ENCODE peak calls at places on chromosomes 3 and 15, in seven cellular contexts. T is substantia nigra, H is PC-3, N is epithelial cell of prostate, W is WERI-Rb-1, D is body of pancreas, E is RWPE1. L is an unnamed sample.

GRCh38 chr3:4571690-4572334 is 78.7 kb downstream of the ITPR1 start:
- DNase-seq in E (no peak), W (no peak), D (no peak), T (no peak), H (peak; percentile 32), N (no peak), L (no peak)

GRCh38 chr15:52360229-52361203 is 64.9 kb upstream of the MYO5C start:
- DNase-seq in E (no peak), D (no peak), N (no peak), W (peak; percentile 14), H (peak; percentile 40), T (no peak), L (no peak)

GRCh38 chr3:151076626-151077025 is 8.8 kb upstream of the MED12L start:
- DNase-seq in E (no peak), H (no peak), W (no peak), N (no peak), T (no peak), D (no peak), L (no peak)

GRCh38 chr3:73499787-73500186 is 125.0 kb downstream of the PDZRN3 start:
- DNase-seq in W (no peak), T (no peak), E (no peak), H (no peak), D (no peak), N (no peak), L (no peak)

GRCh38 chr3:181326637-181327223 is 337.2 kb upstream of the DNAJC19 start:
- DNase-seq in W (no peak), E (peak; percentile 52), N (no peak), H (peak; percentile 51), T (no peak), D (no peak), L (no peak)

GRCh38 chr3:179018808-179019207 is 52.8 kb downstream of the ZMAT3 start:
- DNase-seq in W (no peak), E (no peak), N (no peak), T (no peak), H (no peak), D (no peak), L (no peak)

GRCh38 chr3:25493786-25494185 is 65.7 kb downstream of the RARB start:
- DNase-seq in T (no peak), W (no peak), E (no peak), H (peak; percentile 7), D (no peak), N (no peak), L (no peak)

GRCh38 chr3:50587806-50588758 is 18.8 kb downstream of the HEMK1 start:
- DNase-seq in D (no peak), E (no peak), H (no peak), W (no peak), N (no peak), T (no peak), L (no peak)

GRCh38 chr3:82390868-82391267 is 629.4 kb upstream of the GBE1 start:
- DNase-seq in N (no peak), E (no peak), H (no peak), D (no peak), T (no peak), W (no peak), L (no peak)

GRCh38 chr3:142940000-142940399 is 23.5 kb downstream of the PAQR9 start:
- DNase-seq in T (no peak), W (no peak), H (no peak), E (no peak), D (no peak), N (no peak), L (no peak)

GRCh38 chr15:57516327-57517026 is 75.2 kb upstream of the MYZAP start:
- DNase-seq in N (no peak), T (no peak), E (no peak), W (no peak), D (no peak), H (no peak), L (no peak)

GRCh38 chr3:128383316-128384235 is 83.1 kb downstream of the DNAJB8 start:
- DNase-seq in H (peak; percentile 90), D (peak; percentile 92), N (peak; percentile 8), W (no peak), E (peak; percentile 86), T (peak; percentile 3), L (peak; percentile 81)

GRCh38 chr3:159947220-159947619 is 41.4 kb upstream of the IL12A start:
- DNase-seq in E (no peak), N (no peak), W (no peak), D (no peak), H (no peak), T (no peak), L (no peak)

GRCh38 chr15:31169558-31169957 is 68.0 kb upstream of the TRPM1 start:
- DNase-seq in N (no peak), W (no peak), E (no peak), D (no peak), T (no peak), H (no peak), L (no peak)

GRCh38 chr3:195559723-195560409 is 16.7 kb upstream of the PPP1R2 start:
- DNase-seq in E (no peak), D (no peak), N (no peak), H (peak; percentile 78), W (no peak), T (no peak), L (no peak)

GRCh38 chr3:13318626-13319470 is 101.3 kb downstream of the NUP210 start:
- DNase-seq in H (no peak), D (no peak), T (no peak), E (no peak), W (no peak), N (no peak), L (no peak)

DNA sequence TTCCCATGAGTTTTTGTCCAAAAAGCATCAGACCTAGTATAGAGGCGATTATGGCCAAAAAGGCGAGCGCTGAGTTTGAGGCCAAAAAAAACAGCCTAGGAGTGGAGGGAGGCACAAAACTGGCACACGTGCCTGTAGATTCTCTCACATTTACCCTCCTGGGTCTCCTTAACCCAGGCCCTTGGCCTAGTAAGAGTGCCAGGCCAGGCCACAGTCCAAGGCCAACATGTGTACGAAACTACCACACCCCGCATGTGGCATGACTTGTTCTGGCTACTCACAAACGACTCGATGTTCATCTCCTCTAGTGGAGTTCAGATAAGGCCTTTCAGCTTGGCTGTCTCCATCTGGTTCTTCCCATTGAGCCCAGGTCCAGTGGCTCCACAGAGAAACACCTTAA is 62.9 kb downstream of the DUT start:
- DNase-seq in T (no peak), E (no peak), W (no peak), H (no peak), D (no peak), N (no peak), L (no peak)
- H3K27ac ChIP-seq in T (no peak overlapping the region), E (no peak overlapping the region), W (no peak overlapping the region), H (no peak overlapping the region), D (no peak overlapping the region), N (no peak overlapping the region), L (peak overlapping the region; percentile 53)

GRCh38 chr3:69180869-69181591 is 58.6 kb upstream of the LMOD3 start:
- DNase-seq in T (no peak), H (no peak), W (no peak), E (no peak), D (no peak), N (no peak), L (no peak)

GRCh38 chr3:69179740-69180372 is 57.5 kb upstream of the LMOD3 start:
- DNase-seq in E (no peak), N (no peak), D (no peak), W (no peak), H (no peak), T (no peak), L (no peak)

GRCh38 chr3:69178838-69179739 is 56.7 kb upstream of the LMOD3 start:
- DNase-seq in D (no peak), E (no peak), T (no peak), H (peak; percentile 69), W (no peak), N (no peak), L (no peak)

GRCh38 chr3:69181592-69182211 is 59.3 kb upstream of the LMOD3 start:
- DNase-seq in T (peak; percentile 46), E (no peak), D (no peak), H (peak; percentile 48), N (no peak), W (no peak), L (no peak)

GRCh38 chr3:69182588-69183299 is 60.3 kb upstream of the LMOD3 start:
- DNase-seq in D (no peak), W (no peak), E (no peak), N (no peak), H (no peak), T (no peak), L (no peak)
- H3K27ac ChIP-seq in D (no peak overlapping the region), W (no peak overlapping the region), E (no peak overlapping the region), N (peak overlapping the region; percentile 22), H (no peak overlapping the region), T (peak overlapping the region; percentile 90), L (no peak overlapping the region)

DNA sequence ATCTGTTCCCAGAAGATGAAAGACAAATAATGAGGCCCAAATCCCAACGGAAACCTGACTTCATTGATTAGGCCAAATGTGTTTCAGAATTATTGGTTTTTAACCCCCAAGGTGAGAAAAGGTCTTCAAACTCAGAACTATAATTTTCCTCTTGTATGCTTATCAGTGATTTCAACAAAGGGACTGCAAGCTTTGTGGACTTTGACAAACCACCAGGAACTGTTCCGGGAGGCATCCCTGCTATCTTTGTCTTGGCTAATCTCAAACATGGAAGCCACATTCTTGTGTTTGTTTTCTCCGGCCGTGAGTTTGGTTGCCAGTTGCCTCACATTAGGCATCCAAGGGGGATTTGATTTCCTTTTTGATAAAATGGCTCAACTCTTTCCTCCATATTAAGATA is 19.5 kb downstream of the ARHGEF3 start:
- DNase-seq in D (no peak), H (no peak), E (no peak), W (no peak), T (no peak), N (no peak), L (no peak)
- H3K27ac ChIP-seq in D (peak overlapping the region; percentile 85), H (no peak overlapping the region), E (no peak overlapping the region), W (no peak overlapping the region), T (no peak overlapping the region), N (peak overlapping the region; percentile 96), L (no peak overlapping the region)

GRCh38 chr3:69207036-69207435 is 84.6 kb upstream of the LMOD3 start:
- DNase-seq in H (no peak), W (no peak), D (no peak), N (no peak), T (no peak), E (no peak), L (no peak)

GRCh38 chr3:69205385-69205784 is 83.0 kb upstream of the LMOD3 start:
- DNase-seq in T (no peak), N (no peak), D (no peak), W (no peak), H (no peak), E (no peak), L (no peak)

GRCh38 chr3:69203631-69204314 is 81.4 kb upstream of the LMOD3 start:
- DNase-seq in H (no peak), W (no peak), N (peak; percentile 89), E (peak; percentile 44), D (no peak), T (no peak), L (no peak)

GRCh38 chr3:69201658-69202057 is 79.3 kb upstream of the LMOD3 start:
- DNase-seq in N (no peak), D (no peak), W (no peak), H (no peak), T (no peak), E (no peak), L (no peak)

DNA sequence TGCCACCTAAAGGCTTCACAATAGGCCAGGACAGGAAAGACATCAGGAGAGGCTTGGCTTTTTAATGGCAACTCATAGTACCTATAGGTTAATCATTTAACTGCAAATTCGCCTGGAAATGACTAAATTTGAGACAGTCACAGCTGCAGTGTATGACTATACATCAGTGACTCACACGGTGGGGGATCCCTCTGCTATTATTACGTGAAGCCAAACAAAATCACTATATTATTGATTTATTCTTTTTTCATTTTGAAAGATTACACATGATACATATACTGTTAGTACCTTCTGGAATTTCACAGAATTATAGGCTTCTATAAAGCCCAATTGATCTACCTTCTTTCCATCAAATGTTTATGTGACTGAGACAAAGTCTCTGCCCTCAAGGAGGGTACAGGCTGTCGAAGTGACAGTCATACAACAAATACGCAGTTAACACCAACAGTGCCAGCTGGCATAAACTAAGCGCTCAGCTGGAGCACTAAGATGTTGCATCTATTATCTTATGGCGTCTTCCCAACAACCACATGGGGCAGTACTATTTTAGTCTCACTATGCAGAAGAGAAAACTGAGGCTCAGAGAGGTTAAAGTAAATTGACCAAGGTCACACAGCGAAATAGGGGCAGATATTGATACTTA is 82.0 kb upstream of the LMOD3 start:
- DNase-seq in T (no peak), E (peak; percentile 57), D (no peak), N (peak; percentile 68), H (peak; percentile 68), W (no peak), L (no peak)
- H3K27ac ChIP-seq in T (peak overlapping the region; percentile 58), E (no peak overlapping the region), D (peak overlapping the region; percentile 31), N (peak overlapping the region; percentile 94), H (peak overlapping the region; percentile 87), W (no peak overlapping the region), L (no peak overlapping the region)

L was measured in coronary artery.